ENCODE peak calls at places on chromosomes 6 and 20, in six cellular contexts. N, I, U, L, Y and C are unnamed samples. For H3K27me3, the result is how much of the 10 kb centered on the place peaks cover.

GRCh38 chr20:40319741-40320499 is 369.1 kb downstream of the MAFB start:
- DNase-seq in Y (peak), I (no peak), U (no peak), N (no peak), L (no peak), C (no peak)

GRCh38 chr6:2942916-2943563 is 28.3 kb downstream of the SERPINB6 start:
- DNase-seq in I (no peak), U (no peak), Y (no peak), N (no peak), L (no peak), C (peak)

GRCh38 chr6:33430991-33431879 is 11.4 kb downstream of the SYNGAP1 start:
- DNase-seq in N (peak), L (no peak), Y (peak), U (no peak), I (peak), C (no peak)

GRCh38 chr6:158072083-158072721 is 90.5 kb downstream of the SYNJ2 start:
- DNase-seq in U (peak), I (peak), L (no peak), Y (peak), N (peak), C (peak)

GRCh38 chr20:4726710-4727391 is 5.1 kb downstream of the PRND start:
- DNase-seq in U (no peak), L (no peak), Y (no peak), I (peak), N (no peak), C (no peak)

GRCh38 chr6:110878751-110879539 is 4.4 kb downstream of the AMD1 start:
- DNase-seq in L (no peak), Y (peak), U (peak), N (peak), I (peak), C (peak)

GRCh38 chr20:38685853-38686473 is 38.3 kb upstream of the SLC32A1 start:
- DNase-seq in N (peak), I (peak), Y (no peak), L (no peak), U (peak), C (peak)

GRCh38 chr6:153231048-153231635 is 100.1 kb upstream of the RGS17 start:
- DNase-seq in I (peak), L (peak), Y (peak), N (peak), U (peak), C (peak)

GRCh38 chr6:138465007-138465645 is 34.2 kb downstream of the NHSL1 start:
- DNase-seq in L (peak), U (peak), N (no peak), Y (no peak), I (peak), C (no peak)

GRCh38 chr20:40724566-40724965 is 35.5 kb upstream of the MAFB start:
- DNase-seq in L (no peak), N (peak), I (no peak), U (no peak), Y (no peak), C (no peak)

GRCh38 chr20:49597825-49598395 is 30.0 kb upstream of the PTGIS start:
- DNase-seq in Y (no peak), I (no peak), U (no peak), L (no peak), N (no peak), C (no peak)

GRCh38 chr20:43533060-43533459 is 25.6 kb downstream of the L3MBTL1 start:
- DNase-seq in N (no peak), U (no peak), L (no peak), Y (no peak), I (peak), C (no peak)

GRCh38 chr20:38355161-38356012 is 9.1 kb downstream of the LBP start:
- DNase-seq in I (no peak), Y (no peak), N (no peak), U (no peak), L (no peak), C (no peak)

GRCh38 chr6:2132416-2132815 is 113.0 kb downstream of the GMDS start:
- DNase-seq in L (peak), N (no peak), I (no peak), Y (no peak), U (peak), C (no peak)

GRCh38 chr6:149169761-149170359 is 147.7 kb upstream of the TAB2 start:
- DNase-seq in I (peak), U (peak), Y (no peak), N (no peak), L (no peak), C (no peak)

GRCh38 chr20:60371456-60371855 is 413.2 kb downstream of the CDH26 start:
- DNase-seq in N (no peak), Y (no peak), U (no peak), L (no peak), I (no peak), C (no peak)

GRCh38 chr6:156686429-156686939 is 90.7 kb upstream of the ARID1B start:
- DNase-seq in Y (peak), L (no peak), U (peak), I (peak), N (peak), C (peak)

GRCh38 chr6:12164508-12164770 is 125.7 kb upstream of the EDN1 start:
- DNase-seq in I (peak), N (no peak), Y (no peak), U (peak), L (no peak), C (no peak)

GRCh38 chr20:24934101-24934661 is 14.9 kb upstream of the CST7 start:
- DNase-seq in N (no peak), U (no peak), L (no peak), I (no peak), Y (no peak), C (peak)

GRCh38 chr20:11350126-11351005 is 567.3 kb upstream of the BTBD3 start:
- DNase-seq in N (no peak), I (peak), Y (no peak), U (no peak), L (no peak), C (no peak)

GRCh38 chr6:33610779-33611421 is 10.2 kb upstream of the ITPR3 start:
- DNase-seq in L (no peak), U (no peak), I (no peak), Y (peak), N (peak), C (no peak)

GRCh38 chr6:107414246-107414645 is 45.1 kb downstream of the PDSS2 start:
- DNase-seq in N (no peak), Y (no peak), I (no peak), L (no peak), U (no peak), C (no peak)

GRCh38 chr6:119172813-119173212 is 94.3 kb upstream of the FAM184A start:
- DNase-seq in L (peak), I (peak), U (peak), N (no peak), Y (no peak), C (no peak)

GRCh38 chr6:74087898-74088297 is 391.9 kb downstream of the CD109 start:
- DNase-seq in L (peak), U (peak), Y (no peak), N (no peak), I (peak), C (no peak)

GRCh38 chr6:170174124-170174770 is 116.6 kb downstream of the DLL1 start:
- DNase-seq in L (no peak), Y (peak), I (no peak), N (no peak), U (no peak), C (no peak)

GRCh38 chr6:167474725-167475124 is 149.8 kb downstream of the TTLL2 start:
- DNase-seq in I (no peak), N (no peak), Y (no peak), L (no peak), U (no peak), C (no peak)

GRCh38 chr6:155013457-155013876 is 18.4 kb downstream of the TIAM2 start:
- DNase-seq in L (no peak), N (no peak), I (no peak), Y (peak), U (no peak), C (no peak)

GRCh38 chr6:145732788-145733187 is 2.5 kb downstream of the EPM2A start:
- DNase-seq in I (no peak), N (peak), U (no peak), Y (no peak), L (no peak), C (no peak)

GRCh38 chr6:34959221-34959620 is 70.2 kb downstream of the ANKS1A start:
- DNase-seq in U (no peak), N (no peak), Y (no peak), L (no peak), I (no peak), C (no peak)

GRCh38 chr6:3230275-3231212 is 3.1 kb upstream of the TUBB2B start:
- DNase-seq in N (peak), I (peak), Y (peak), L (no peak), U (no peak), C (no peak)

GRCh38 chr20:64142546-64142945 is 21.7 kb upstream of the MYT1 start:
- DNase-seq in I (no peak), L (no peak), Y (peak), U (peak), N (peak), C (no peak)

GRCh38 chr6:169930799-169931198 is 179.4 kb downstream of the ERMARD start:
- DNase-seq in L (no peak), I (no peak), N (peak), Y (no peak), U (no peak), C (no peak)

GRCh38 chr6:159505140-159505922 is 187.7 kb downstream of the SOD2 start:
- DNase-seq in I (no peak), U (no peak), N (no peak), Y (no peak), L (no peak), C (no peak)

GRCh38 chr6:166556336-166556735 is 30.1 kb downstream of the RAMACL start:
- DNase-seq in I (peak), Y (no peak), U (no peak), L (no peak), N (no peak), C (no peak)

GRCh38 chr6:132797975-132798819 is at the start of gene SLC18B1:
- DNase-seq in U (peak), N (peak), L (no peak), I (peak), Y (peak), C (peak)

GRCh38 chr6:161109366-161109765 is 117.8 kb downstream of the MAP3K4 start:
- DNase-seq in I (no peak), L (no peak), Y (no peak), N (no peak), U (no peak), C (no peak)

GRCh38 chr6:163427498-163428254 is 13.2 kb downstream of the QKI start:
- DNase-seq in Y (no peak), N (peak), U (peak), L (peak), I (peak), C (no peak)

GRCh38 chr6:125363360-125364121 is 61.8 kb upstream of the HDDC2 start:
- DNase-seq in I (peak), Y (peak), N (peak), L (no peak), U (no peak), C (no peak)

GRCh38 chr6:144415014-144415413 is 129.9 kb downstream of the UTRN start:
- DNase-seq in U (peak), L (no peak), Y (no peak), I (peak), N (no peak), C (no peak)

DNA sequence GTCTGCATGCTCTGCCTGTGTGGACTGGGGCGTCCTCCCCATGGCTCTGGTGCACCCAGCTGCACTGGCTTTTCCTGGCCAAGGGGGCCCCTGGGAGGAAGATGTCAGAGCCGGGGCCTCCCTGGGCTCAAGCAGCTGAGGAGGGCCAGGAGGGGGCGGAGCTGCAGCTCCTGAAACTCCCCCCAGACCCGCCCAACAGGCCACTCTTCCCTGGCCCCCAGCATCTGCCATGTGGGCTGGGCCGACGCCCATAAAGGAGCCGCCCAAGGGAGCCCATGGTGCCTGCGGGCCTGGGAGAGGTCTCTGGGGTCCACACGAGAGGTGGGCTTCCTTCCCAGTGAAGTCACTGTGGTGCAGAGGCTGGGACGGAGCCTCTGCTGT is 4.0 kb downstream of the RBBP8NL start:
- DNase-seq in Y (no peak), U (no peak), I (no peak), L (no peak), N (no peak), C (no peak)
- H3K9ac ChIP-seq in Y (no peak), U (no peak), I (no peak), L (no peak), N (no peak), C (no peak)

DNA sequence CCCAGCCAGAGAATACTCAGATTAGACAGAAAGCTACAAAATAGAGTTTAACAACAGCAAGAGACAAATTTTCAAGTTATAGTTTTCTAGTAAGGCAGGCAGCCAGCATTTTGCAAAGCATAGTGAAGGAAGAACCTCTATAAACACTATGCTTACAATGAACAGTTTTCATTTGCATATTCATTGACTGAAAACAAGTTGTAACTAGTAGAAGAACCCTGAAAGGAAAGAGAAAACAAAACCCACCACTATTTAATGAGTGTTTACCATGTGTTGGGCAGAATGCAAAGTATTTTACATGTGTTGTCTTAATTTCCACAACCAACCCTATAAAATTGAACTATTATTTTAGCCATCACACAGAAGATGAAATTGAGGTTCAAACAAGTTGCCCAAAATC is 196.1 kb downstream of the UBE3D start:
- DNase-seq in L (no peak), I (no peak), Y (no peak), N (no peak), U (no peak), C (no peak)
- H3K27me3 ChIP-seq in L (under half), I (under half), Y (under half), N (under half), U (under half), C (under half)

GRCh38 chr6:63560806-63561672 is 11.2 kb upstream of the LOC128125822 start:
- DNase-seq in U (peak), L (no peak), Y (no peak), I (peak), N (no peak), C (no peak)
- TF ChIP-seq EZH2phosphoT487 in U (no peak), L (no peak), Y (no peak), I (no peak), N (no peak), C (no peak)

GRCh38 chr20:57699395-57699794 is 10.4 kb downstream of the PMEPA1 start:
- DNase-seq in U (no peak), I (no peak), N (no peak), L (no peak), Y (no peak), C (no peak)
- H3K9ac ChIP-seq in U (peak), I (no peak), N (no peak), L (no peak), Y (peak), C (no peak)

GRCh38 chr20:10281911-10282310 is 63.3 kb downstream of the SNAP25 start:
- DNase-seq in Y (no peak), L (no peak), N (no peak), I (no peak), U (no peak), C (no peak)
- H3K27me3 ChIP-seq in Y (under half), L (half or more), N (under half), I (under half), U (half or more), C (under half)

GRCh38 chr20:47672166-47672565 is 113.1 kb downstream of the SULF2 start:
- DNase-seq in I (no peak), L (no peak), Y (no peak), N (no peak), U (no peak), C (no peak)
- TF ChIP-seq EZH2phosphoT487 in I (no peak), L (no peak), Y (no peak), N (no peak), U (no peak), C (no peak)

GRCh38 chr6:106100755-106101154 is 14.6 kb downstream of the PRDM1 start:
- DNase-seq in Y (no peak), I (no peak), U (no peak), L (no peak), N (no peak), C (peak)
- H3K9ac ChIP-seq in Y (no peak), I (no peak), U (no peak), L (no peak), N (no peak), C (peak)

DNA sequence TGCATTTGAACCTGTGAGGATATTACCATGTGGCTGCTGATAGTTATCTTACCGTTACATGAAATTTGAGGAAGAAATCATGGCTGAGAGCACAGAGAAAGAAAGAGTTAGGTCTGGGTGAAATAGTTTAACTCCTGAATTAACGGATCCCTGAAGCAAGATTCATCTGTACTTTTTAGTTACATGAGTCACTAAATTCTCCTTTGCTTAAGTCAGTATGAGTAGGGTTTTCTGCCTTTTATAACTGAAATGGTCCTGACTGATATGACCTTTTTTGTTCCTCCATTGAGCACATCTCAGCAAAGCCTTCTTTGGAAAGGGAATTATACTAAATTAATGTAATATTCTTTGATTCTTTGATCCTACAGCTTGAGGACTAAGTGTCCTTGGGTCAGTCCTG is 333.3 kb upstream of the ZFP64 start:
- DNase-seq in N (no peak), Y (no peak), U (no peak), L (no peak), I (peak), C (no peak)
- H3K27me3 ChIP-seq in N (under half), Y (under half), U (under half), L (under half), I (under half), C (under half)

GRCh38 chr6:14732845-14733757 is 512.8 kb upstream of the JARID2 start:
- DNase-seq in I (peak), Y (no peak), N (no peak), L (peak), U (peak), C (no peak)
- TF ChIP-seq EZH2phosphoT487 in I (no peak), Y (no peak), N (no peak), L (no peak), U (no peak), C (no peak)